ENCODE peak calls at places on chromosomes 11 and 22, in eight cellular contexts. Y is stimulated activated CD8-positive, alpha-beta memory T cell treated with anti-CD3 and anti-CD28 coated beads, Interleukin-15, amount 100 ng/mL, for 1 hour; B is stomach; T is osteocyte; O is Peyer's patch; G is amniotic stem cell; H is GOT3; X is NCI-H2029 treated with DMSO at 0.1 percent for 48 hours. M is an unnamed sample.

GRCh38 chr11:128497057-128497957 is 90.1 kb downstream of the ETS1 start:
- DNase-seq in Y (no peak), B (no peak), T (peak), O (no peak), G (peak), H (peak), X (peak), M (peak)

GRCh38 chr11:575324-575995 is 810 bp upstream of the PHRF1 start:
- DNase-seq in Y (no peak), B (no peak), T (no peak), O (no peak), G (no peak), H (no peak), X (peak), M (peak)

GRCh38 chr22:27771637-27772369 is 29.8 kb downstream of the MN1 start:
- DNase-seq in Y (no peak), B (no peak), T (no peak), O (no peak), G (no peak), H (no peak), X (no peak), M (no peak)

GRCh38 chr22:29314537-29315285 is 786 bp downstream of the RASL10A start:
- DNase-seq in Y (no peak), B (no peak), T (no peak), O (no peak), G (no peak), H (no peak), X (no peak), M (peak)

GRCh38 chr11:45025716-45026492 is 75.2 kb upstream of the TP53I11 start:
- DNase-seq in Y (no peak), B (no peak), T (no peak), O (peak), G (no peak), H (no peak), X (peak), M (peak)

GRCh38 chr11:19419813-19420212 is 179.1 kb upstream of the E2F8 start:
- DNase-seq in Y (no peak), B (no peak), T (no peak), O (no peak), G (no peak), H (no peak), X (no peak), M (no peak)

GRCh38 chr22:30356392-30357230 is at the start of the genes CCDC157 and SF3A1:
- DNase-seq in Y (peak), B (peak), T (peak), O (peak), G (peak), H (peak), X (peak), M (peak)

GRCh38 chr22:40263191-40263590 is 83.1 kb upstream of the ADSL start:
- DNase-seq in Y (no peak), B (peak), T (no peak), O (no peak), G (no peak), H (no peak), X (no peak), M (no peak)

GRCh38 chr11:124873980-124874379 is 8.7 kb downstream of the ROBO3 start:
- DNase-seq in Y (no peak), B (no peak), T (no peak), O (no peak), G (no peak), H (no peak), X (no peak), M (peak)

GRCh38 chr22:37995460-37995859 is 11.1 kb upstream of the SOX10 start:
- DNase-seq in Y (no peak), B (no peak), T (no peak), O (no peak), G (no peak), H (no peak), X (no peak), M (no peak)

GRCh38 chr11:73586791-73587190 is 11.1 kb downstream of the FAM168A start:
- DNase-seq in Y (no peak), B (no peak), T (no peak), O (no peak), G (no peak), H (no peak), X (no peak), M (no peak)

GRCh38 chr11:123483058-123483457 is 53.0 kb downstream of the GRAMD1B start:
- DNase-seq in Y (no peak), B (no peak), T (no peak), O (no peak), G (no peak), H (no peak), X (no peak), M (peak)

GRCh38 chr11:2741006-2741376 is 41.2 kb upstream of the KCNQ1OT1 start:
- DNase-seq in Y (no peak), B (no peak), T (no peak), O (no peak), G (no peak), H (no peak), X (no peak), M (no peak)

M was measured in DMS53.